ENCODE peak calls at places on chromosomes 11 and 22, in five cellular contexts. X, I, M, P and Y are unnamed samples.

GRCh38 chr11:8809605-8810272 is 101.2 kb upstream of the AKIP1 start:
- DNase-seq in X (no peak), I (no peak), M (peak; percentile 66), P (no peak), Y (no peak)

GRCh38 chr22:43919106-43919965 is 4.3 kb upstream of the PNPLA3 start:
- DNase-seq in X (no peak), I (no peak), M (peak; percentile 12), P (no peak), Y (no peak)

GRCh38 chr11:125494987-125495725 is 909 bp downstream of the FEZ1 start:
- DNase-seq in X (no peak), I (no peak), M (peak; percentile 76), P (no peak), Y (no peak)

GRCh38 chr11:35796542-35796941 is 134.0 kb downstream of the TRIM44 start:
- DNase-seq in X (peak; percentile 7), I (no peak), M (no peak), P (no peak), Y (no peak)

GRCh38 chr22:17542452-17542851 is 20.8 kb upstream of the SLC25A18 start:
- DNase-seq in X (no peak), I (no peak), M (no peak), P (no peak), Y (no peak)

GRCh38 chr11:119222891-119223290 is 16.8 kb downstream of the CBL start:
- DNase-seq in X (no peak), I (no peak), M (no peak), P (no peak), Y (no peak)

GRCh38 chr22:24076091-24076867 is 65.2 kb downstream of the CABIN1 start:
- DNase-seq in X (no peak), I (no peak), M (no peak), P (no peak), Y (no peak)

GRCh38 chr11:70650075-70650909 is 252.0 kb downstream of the CTTN start:
- DNase-seq in X (peak; percentile 55), I (peak; percentile 22), M (no peak), P (peak; percentile 71), Y (peak; percentile 80)

GRCh38 chr11:130087294-130087926 is 17.7 kb downstream of the APLP2 start:
- DNase-seq in X (no peak), I (no peak), M (no peak), P (no peak), Y (no peak)

GRCh38 chr11:45805305-45806071 is 539 bp downstream of the SLC35C1 start:
- DNase-seq in X (peak; percentile 28), I (no peak), M (no peak), P (peak; percentile 58), Y (peak; percentile 60)

GRCh38 chr11:116072776-116073175 is 568.6 kb upstream of the CADM1 start:
- DNase-seq in X (no peak), I (no peak), M (peak; percentile 37), P (peak; percentile 7), Y (no peak)

GRCh38 chr11:114182471-114182968 is 113.7 kb upstream of the NNMT start:
- DNase-seq in X (no peak), I (no peak), M (no peak), P (no peak), Y (no peak)

GRCh38 chr11:123434262-123434661 is 4.2 kb downstream of the GRAMD1B start:
- DNase-seq in X (peak; percentile 75), I (peak; percentile 43), M (peak; percentile 30), P (peak; percentile 17), Y (peak; percentile 60)

GRCh38 chr22:22037229-22037628 is 54.6 kb upstream of the TOP3B start:
- DNase-seq in X (no peak), I (no peak), M (no peak), P (no peak), Y (no peak)

GRCh38 chr11:112364962-112365481 is 104.4 kb upstream of the PLET1 start:
- DNase-seq in X (peak; percentile 51), I (no peak), M (peak; percentile 49), P (peak; percentile 23), Y (no peak)

GRCh38 chr11:120125005-120125404 is 12.9 kb downstream of the TRIM29 start:
- DNase-seq in X (peak; percentile 54), I (peak; percentile 38), M (no peak), P (peak; percentile 63), Y (peak; percentile 46)

GRCh38 chr11:37811349-37811748 is 1213.3 kb upstream of the RAG2 start:
- DNase-seq in X (no peak), I (no peak), M (no peak), P (no peak), Y (no peak)

GRCh38 chr22:39524089-39524752 is 3.9 kb downstream of the ATF4 start:
- DNase-seq in X (no peak), I (no peak), M (no peak), P (no peak), Y (no peak)

GRCh38 chr11:2737876-2738275 is 38.1 kb upstream of the KCNQ1OT1 start:
- DNase-seq in X (no peak), I (no peak), M (no peak), P (peak; percentile 52), Y (peak; percentile 67)

GRCh38 chr22:45996241-45997076 is 19.5 kb upstream of the WNT7B start:
- DNase-seq in X (no peak), I (no peak), M (no peak), P (no peak), Y (peak; percentile 89)
- TF ChIP-seq MAX in X (no peak), I (no peak), M (no peak), P (peak; percentile 72), Y (peak; percentile 40)

GRCh38 chr22:35024364-35024692 is 41.6 kb upstream of the ISX start:
- DNase-seq in X (no peak), I (no peak), M (no peak), P (no peak), Y (no peak)
- TF ChIP-seq CTCF in X (no peak), I (no peak), M (no peak), P (no peak), Y (no peak)

DNA sequence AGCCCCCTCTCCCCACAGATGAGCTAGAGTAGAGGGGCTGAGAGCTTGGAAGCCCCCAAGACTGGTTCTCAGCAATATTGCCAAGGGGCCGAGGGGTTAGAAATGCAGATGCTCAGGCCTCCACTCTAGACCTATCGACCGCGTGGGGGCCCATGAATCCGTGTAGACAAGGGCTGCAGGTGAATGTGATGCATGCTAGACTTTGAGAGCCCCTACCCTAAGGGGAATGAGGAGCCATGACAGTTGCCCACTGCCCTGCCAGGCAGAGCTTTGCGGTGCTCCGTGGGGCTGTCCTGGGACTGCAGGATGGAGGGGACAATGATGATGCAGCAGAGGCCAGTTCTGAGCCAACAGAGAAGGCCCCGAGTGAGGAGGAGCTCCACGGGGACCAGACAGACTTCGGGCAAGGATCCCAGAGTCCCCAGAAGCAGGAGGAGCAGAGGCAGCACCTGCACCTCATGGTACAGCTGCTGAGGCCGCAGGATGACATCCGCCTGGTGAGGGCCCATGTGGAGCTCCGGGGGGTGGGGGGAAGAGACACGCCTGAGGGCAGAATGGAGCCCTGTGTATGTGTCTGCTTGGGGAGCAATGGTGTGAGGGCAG is 1.3 kb downstream of the SSH3 start:
- DNase-seq in X (no peak), I (no peak), M (peak; percentile 21), P (no peak), Y (peak; percentile 25)
- TF ChIP-seq MAX in X (no peak), I (no peak), M (no peak), P (no peak), Y (no peak)

DNA sequence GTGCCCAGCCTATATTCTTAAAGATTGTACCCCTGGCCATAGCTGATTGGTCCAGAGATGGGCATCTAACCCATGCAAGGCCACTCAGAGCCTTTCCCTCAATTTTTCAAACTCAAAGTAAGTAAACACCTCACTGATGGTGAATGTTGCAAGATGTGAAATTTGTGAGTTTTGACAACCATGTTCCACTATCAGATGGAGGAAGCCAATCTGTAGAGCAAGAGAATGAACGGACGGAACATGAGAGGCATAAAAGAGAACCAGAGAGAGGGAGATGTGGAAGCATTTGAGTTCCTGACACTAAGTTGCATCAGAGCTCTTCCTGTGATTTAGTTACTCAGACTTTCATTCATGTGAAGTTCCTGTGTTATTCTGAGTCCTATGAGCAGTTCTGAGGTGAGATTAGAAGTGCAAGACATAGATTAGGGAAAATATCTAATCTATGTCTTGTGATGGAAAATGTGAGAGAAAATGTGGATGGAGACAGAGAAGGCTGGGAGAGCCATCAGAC is 73.3 kb downstream of the PRSS23 start:
- DNase-seq in X (no peak), I (no peak), M (no peak), P (no peak), Y (no peak)
- TF ChIP-seq CTCF in X (no peak), I (no peak), M (no peak), P (no peak), Y (no peak)

DNA sequence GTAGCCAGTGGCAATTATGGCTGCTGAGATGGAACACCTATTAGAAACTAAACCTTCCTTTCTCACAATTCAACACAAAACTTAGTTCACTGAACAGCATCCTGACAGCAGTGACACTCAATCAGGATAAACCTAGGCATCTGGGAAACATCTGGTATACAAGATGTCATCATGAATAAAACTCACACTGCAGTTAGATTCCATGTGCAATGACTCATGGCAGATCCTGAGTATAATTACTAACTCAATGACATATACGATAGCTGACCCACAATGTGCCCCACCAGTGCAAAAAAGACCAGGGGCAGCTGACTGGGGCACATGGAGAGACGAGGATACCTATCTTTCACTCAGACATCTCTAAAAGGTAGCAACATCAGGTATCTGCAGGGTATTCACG is 17.7 kb downstream of the RBFOX2 start:
- DNase-seq in X (no peak), I (no peak), M (peak; percentile 66), P (no peak), Y (no peak)
- TF ChIP-seq MAX in X (no peak), I (no peak), M (peak; percentile 83), P (no peak), Y (no peak)

GRCh38 chr11:60710482-60710881 is 11.1 kb downstream of the MS4A8 start:
- DNase-seq in X (peak; percentile 29), I (no peak), M (no peak), P (peak; percentile 6), Y (no peak)
- TF ChIP-seq CTCF in X (no peak), I (peak; percentile 53), M (peak; percentile 27), P (no peak), Y (peak; percentile 6)

GRCh38 chr11:134052988-134053945 is 15.6 kb upstream of the JAM3 start:
- DNase-seq in X (no peak), I (no peak), M (no peak), P (no peak), Y (no peak)
- TF ChIP-seq MAX in X (no peak), I (no peak), M (no peak), P (no peak), Y (no peak)

GRCh38 chr11:108016647-108017046 is 7.9 kb downstream of the CUL5 start:
- DNase-seq in X (no peak), I (no peak), M (no peak), P (no peak), Y (no peak)
- TF ChIP-seq CTCF in X (no peak), I (no peak), M (no peak), P (no peak), Y (no peak)

GRCh38 chr11:69356703-69357457 is 62.9 kb downstream of the MYEOV start:
- DNase-seq in X (no peak), I (no peak), M (no peak), P (no peak), Y (no peak)
- TF ChIP-seq MAX in X (no peak), I (no peak), M (no peak), P (no peak), Y (no peak)